ENCODE peak calls at places on chromosome 3, in five cellular contexts. One of them, this sample, is unnamed.

GRCh38 chr3:126308394-126309125 is 48.6 kb downstream of the KLF15 start:
- DNase-seq in foreskin fibroblast: no peak
- DNase-seq in esophagus squamous epithelium: no peak
- DNase-seq in HFF-Myc: no peak
- DNase-seq in Panc1: no peak
- DNase-seq in this sample: no peak

GRCh38 chr3:24151595-24151994 is 206.5 kb downstream of the NR1D2 start:
- DNase-seq in foreskin fibroblast: no peak
- DNase-seq in esophagus squamous epithelium: no peak
- DNase-seq in HFF-Myc: no peak
- DNase-seq in Panc1: no peak
- DNase-seq in this sample: peak; percentile 29

GRCh38 chr3:112778298-112779008 is 68.2 kb downstream of the CD200R1L start:
- DNase-seq in foreskin fibroblast: peak; percentile 80
- DNase-seq in esophagus squamous epithelium: no peak
- DNase-seq in HFF-Myc: no peak
- DNase-seq in Panc1: peak; percentile 24
- DNase-seq in this sample: peak; percentile 91

GRCh38 chr3:78788839-78789238 is 979.0 kb downstream of the ROBO1 start:
- DNase-seq in foreskin fibroblast: no peak
- DNase-seq in esophagus squamous epithelium: no peak
- DNase-seq in HFF-Myc: no peak
- DNase-seq in Panc1: no peak
- DNase-seq in this sample: no peak

GRCh38 chr3:14413381-14414071 is 11.1 kb downstream of the SLC6A6 start:
- DNase-seq in foreskin fibroblast: peak; percentile 77
- DNase-seq in esophagus squamous epithelium: no peak
- DNase-seq in HFF-Myc: no peak
- DNase-seq in Panc1: no peak
- DNase-seq in this sample: no peak

GRCh38 chr3:18720543-18720942 is 295.4 kb upstream of the SATB1 start:
- DNase-seq in foreskin fibroblast: no peak
- DNase-seq in esophagus squamous epithelium: no peak
- DNase-seq in HFF-Myc: no peak
- DNase-seq in Panc1: no peak
- DNase-seq in this sample: no peak

GRCh38 chr3:194855025-194855391 is 169.3 kb downstream of the FAM43A start:
- DNase-seq in foreskin fibroblast: no peak
- DNase-seq in esophagus squamous epithelium: no peak
- DNase-seq in HFF-Myc: no peak
- DNase-seq in Panc1: no peak
- DNase-seq in this sample: no peak

GRCh38 chr3:152719264-152719663 is 115.7 kb upstream of the P2RY1 start:
- DNase-seq in foreskin fibroblast: peak; percentile 76
- DNase-seq in esophagus squamous epithelium: no peak
- DNase-seq in HFF-Myc: peak; percentile 6
- DNase-seq in Panc1: no peak
- DNase-seq in this sample: peak; percentile 59

GRCh38 chr3:112384769-112385168 is 51.8 kb downstream of the CD200 start:
- DNase-seq in foreskin fibroblast: no peak
- DNase-seq in esophagus squamous epithelium: no peak
- DNase-seq in HFF-Myc: no peak
- DNase-seq in Panc1: no peak
- DNase-seq in this sample: no peak

GRCh38 chr3:66431494-66431893 is 69.3 kb downstream of the LRIG1 start:
- DNase-seq in foreskin fibroblast: peak; percentile 87
- DNase-seq in esophagus squamous epithelium: no peak
- DNase-seq in HFF-Myc: no peak
- DNase-seq in Panc1: no peak
- DNase-seq in this sample: peak; percentile 94

GRCh38 chr3:60431599-60431958 is 819.7 kb downstream of the FHIT start:
- DNase-seq in foreskin fibroblast: no peak
- DNase-seq in esophagus squamous epithelium: no peak
- DNase-seq in HFF-Myc: no peak
- DNase-seq in Panc1: no peak
- DNase-seq in this sample: peak; percentile 56

GRCh38 chr3:148546959-148547358 is 150.7 kb upstream of the AGTR1 start:
- DNase-seq in foreskin fibroblast: no peak
- DNase-seq in esophagus squamous epithelium: no peak
- DNase-seq in HFF-Myc: no peak
- DNase-seq in Panc1: no peak
- DNase-seq in this sample: no peak

GRCh38 chr3:71066849-71067261 is 516.7 kb downstream of the FOXP1 start:
- DNase-seq in foreskin fibroblast: peak; percentile 63
- DNase-seq in esophagus squamous epithelium: no peak
- DNase-seq in HFF-Myc: no peak
- DNase-seq in Panc1: no peak
- DNase-seq in this sample: peak; percentile 72

GRCh38 chr3:50321844-50322385 is 630 bp downstream of the HYAL2 start:
- DNase-seq in foreskin fibroblast: no peak
- DNase-seq in esophagus squamous epithelium: no peak
- DNase-seq in HFF-Myc: no peak
- DNase-seq in Panc1: no peak
- DNase-seq in this sample: no peak

GRCh38 chr3:126524429-126524988 is 554 bp downstream of the CHST13 start:
- DNase-seq in foreskin fibroblast: no peak
- DNase-seq in esophagus squamous epithelium: no peak
- DNase-seq in HFF-Myc: no peak
- DNase-seq in Panc1: no peak
- DNase-seq in this sample: no peak

GRCh38 chr3:35899245-35899644 is 259.9 kb downstream of the ARPP21 start:
- DNase-seq in foreskin fibroblast: no peak
- DNase-seq in esophagus squamous epithelium: no peak
- DNase-seq in HFF-Myc: no peak
- DNase-seq in Panc1: no peak
- DNase-seq in this sample: no peak

GRCh38 chr3:127630811-127631714 is 2.1 kb downstream of the PODXL2 start:
- DNase-seq in foreskin fibroblast: no peak
- DNase-seq in esophagus squamous epithelium: no peak
- DNase-seq in HFF-Myc: no peak
- DNase-seq in Panc1: no peak
- DNase-seq in this sample: no peak

GRCh38 chr3:13403213-13403817 is 16.8 kb downstream of the NUP210 start:
- DNase-seq in foreskin fibroblast: no peak
- DNase-seq in esophagus squamous epithelium: no peak
- DNase-seq in HFF-Myc: no peak
- DNase-seq in Panc1: no peak
- DNase-seq in this sample: no peak

GRCh38 chr3:159919873-159920272 is 68.8 kb upstream of the IL12A start:
- DNase-seq in foreskin fibroblast: peak; percentile 57
- DNase-seq in esophagus squamous epithelium: no peak
- DNase-seq in HFF-Myc: no peak
- DNase-seq in Panc1: no peak
- DNase-seq in this sample: peak; percentile 70

GRCh38 chr3:28850186-28850585 is 430.7 kb upstream of the RBMS3 start:
- DNase-seq in foreskin fibroblast: peak; percentile 5
- DNase-seq in esophagus squamous epithelium: no peak
- DNase-seq in HFF-Myc: no peak
- DNase-seq in Panc1: no peak
- DNase-seq in this sample: peak; percentile 71

GRCh38 chr3:87298111-87298718 is 21.8 kb upstream of the POU1F1 start:
- DNase-seq in foreskin fibroblast: peak; percentile 63
- DNase-seq in esophagus squamous epithelium: no peak
- DNase-seq in HFF-Myc: no peak
- DNase-seq in Panc1: no peak
- DNase-seq in this sample: peak; percentile 55

GRCh38 chr3:59518268-59518667 is 468.4 kb upstream of the CFAP20DC start:
- DNase-seq in foreskin fibroblast: no peak
- DNase-seq in esophagus squamous epithelium: no peak
- DNase-seq in HFF-Myc: no peak
- DNase-seq in Panc1: no peak
- DNase-seq in this sample: no peak

GRCh38 chr3:134567605-134568004 is 81.7 kb downstream of the CEP63 start:
- DNase-seq in foreskin fibroblast: no peak
- DNase-seq in esophagus squamous epithelium: no peak
- DNase-seq in HFF-Myc: no peak
- DNase-seq in Panc1: no peak
- DNase-seq in this sample: peak; percentile 1

GRCh38 chr3:30098656-30099454 is 507.5 kb upstream of the TGFBR2 start:
- DNase-seq in foreskin fibroblast: peak; percentile 72
- DNase-seq in esophagus squamous epithelium: no peak
- DNase-seq in HFF-Myc: peak; percentile 6
- DNase-seq in Panc1: no peak
- DNase-seq in this sample: peak; percentile 57

GRCh38 chr3:6640907-6641306 is 220.0 kb upstream of the GRM7 start:
- DNase-seq in foreskin fibroblast: no peak
- DNase-seq in esophagus squamous epithelium: no peak
- DNase-seq in HFF-Myc: no peak
- DNase-seq in Panc1: no peak
- DNase-seq in this sample: no peak

GRCh38 chr3:186517218-186517617 is 27.0 kb downstream of the CRYGS start:
- DNase-seq in foreskin fibroblast: no peak
- DNase-seq in esophagus squamous epithelium: no peak
- DNase-seq in HFF-Myc: no peak
- DNase-seq in Panc1: no peak
- DNase-seq in this sample: no peak

GRCh38 chr3:69541823-69542264 is 156.0 kb upstream of the FRMD4B start:
- DNase-seq in foreskin fibroblast: no peak
- DNase-seq in esophagus squamous epithelium: no peak
- DNase-seq in HFF-Myc: no peak
- DNase-seq in Panc1: no peak
- DNase-seq in this sample: peak; percentile 7

GRCh38 chr3:167731393-167731792 is 3.3 kb downstream of the PDCD10 start:
- DNase-seq in foreskin fibroblast: no peak
- DNase-seq in esophagus squamous epithelium: no peak
- DNase-seq in HFF-Myc: no peak
- DNase-seq in Panc1: no peak
- DNase-seq in this sample: no peak

GRCh38 chr3:143895805-143896204 is 47.5 kb upstream of the SLC9A9 start:
- DNase-seq in foreskin fibroblast: peak; percentile 32
- DNase-seq in esophagus squamous epithelium: no peak
- DNase-seq in HFF-Myc: no peak
- DNase-seq in Panc1: no peak
- DNase-seq in this sample: peak; percentile 42
- TF ChIP-seq CTCF in foreskin fibroblast: peak; percentile 5
- TF ChIP-seq CTCF in esophagus squamous epithelium: no peak
- TF ChIP-seq CTCF in HFF-Myc: no peak
- TF ChIP-seq CTCF in Panc1: peak; percentile 43
- TF ChIP-seq CTCF in this sample: peak; percentile 16

GRCh38 chr3:37183375-37183831 is 9.0 kb upstream of the LRRFIP2 start:
- DNase-seq in foreskin fibroblast: peak; percentile 95
- DNase-seq in esophagus squamous epithelium: no peak
- DNase-seq in HFF-Myc: peak; percentile 69
- DNase-seq in Panc1: peak; percentile 86
- DNase-seq in this sample: peak; percentile 98
- H3K4me3 ChIP-seq in foreskin fibroblast: no peak overlapping the region
- H3K4me3 ChIP-seq in esophagus squamous epithelium: no peak overlapping the region
- H3K4me3 ChIP-seq in HFF-Myc: no peak overlapping the region
- H3K4me3 ChIP-seq in Panc1: no peak overlapping the region
- H3K4me3 ChIP-seq in this sample: no peak overlapping the region

DNA sequence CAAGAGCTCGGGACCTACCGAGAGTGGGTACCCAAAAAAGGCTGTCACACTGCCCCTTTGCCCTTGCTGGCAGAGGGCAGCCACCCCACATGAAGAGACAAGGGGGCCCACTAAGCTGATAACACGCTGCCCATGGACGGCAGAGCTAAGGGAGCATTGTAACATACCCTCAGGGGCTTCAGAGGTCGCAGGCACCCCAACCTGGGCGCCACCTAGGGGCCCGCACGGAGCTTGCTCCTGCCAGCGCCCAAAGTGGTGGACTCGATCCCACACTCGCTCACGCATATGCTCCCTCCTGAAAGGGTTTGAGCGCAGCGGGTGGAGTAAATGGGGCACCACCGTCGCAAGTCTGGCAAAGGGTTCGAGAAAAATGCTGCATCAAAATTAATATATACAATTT is 975.4 kb downstream of the ZPLD1 start:
- DNase-seq in foreskin fibroblast: no peak
- DNase-seq in esophagus squamous epithelium: no peak
- DNase-seq in HFF-Myc: no peak
- DNase-seq in Panc1: no peak
- DNase-seq in this sample: no peak
- TF ChIP-seq CTCF in foreskin fibroblast: no peak
- TF ChIP-seq CTCF in esophagus squamous epithelium: no peak
- TF ChIP-seq CTCF in HFF-Myc: no peak
- TF ChIP-seq CTCF in Panc1: peak; percentile 24
- TF ChIP-seq CTCF in this sample: no peak

GRCh38 chr3:25567390-25567789 is 97.3 kb downstream of the TOP2B start:
- DNase-seq in foreskin fibroblast: no peak
- DNase-seq in esophagus squamous epithelium: no peak
- DNase-seq in HFF-Myc: no peak
- DNase-seq in Panc1: no peak
- DNase-seq in this sample: no peak
- H3K4me3 ChIP-seq in foreskin fibroblast: no peak overlapping the region
- H3K4me3 ChIP-seq in esophagus squamous epithelium: no peak overlapping the region
- H3K4me3 ChIP-seq in HFF-Myc: no peak overlapping the region
- H3K4me3 ChIP-seq in Panc1: no peak overlapping the region
- H3K4me3 ChIP-seq in this sample: no peak overlapping the region

This sample was measured in cardiac fibroblast.